ENCODE peak calls at places on chromosomes 5 and 9, in five cellular contexts. B is GM23248, W is small intestine, O is endothelial cell of umbilical vein, H is substantia nigra. G is an unnamed sample.

GRCh38 chr5:74240783-74241750 is 399.5 kb downstream of the ENC1 start:
- DNase-seq in W (peak), O (no peak), B (peak), H (no peak), G (no peak)

GRCh38 chr5:147925020-147925419 is 18.7 kb upstream of the C5orf46 start:
- DNase-seq in H (no peak), B (no peak), O (no peak), W (no peak), G (no peak)

GRCh38 chr5:78974011-78974410 is 11.1 kb downstream of the ARSB start:
- DNase-seq in H (no peak), O (peak), B (no peak), W (no peak), G (peak)

GRCh38 chr9:129278391-129279237 is 100.6 kb upstream of the IER5L start:
- DNase-seq in H (no peak), W (peak), O (no peak), B (peak), G (no peak)

GRCh38 chr9:127634021-127634420 is 21.9 kb downstream of the STXBP1 start:
- DNase-seq in B (no peak), W (peak), H (no peak), O (peak), G (no peak)

GRCh38 chr5:135729582-135729879 is 104.9 kb upstream of the SLC25A48 start:
- DNase-seq in W (peak), O (no peak), H (no peak), B (no peak), G (no peak)

GRCh38 chr5:83294246-83294645 is 177.3 kb upstream of the VCAN start:
- DNase-seq in B (no peak), W (no peak), O (no peak), H (no peak), G (no peak)

GRCh38 chr9:72704688-72705375 is 183.4 kb downstream of the TMC1 start:
- DNase-seq in O (no peak), W (no peak), H (no peak), B (no peak), G (no peak)

GRCh38 chr5:95863383-95863757 is 40.8 kb upstream of the GLRX start:
- DNase-seq in H (no peak), B (peak), W (no peak), O (no peak), G (no peak)

GRCh38 chr5:106172681-106173532 is 1497.8 kb downstream of the EFNA5 start:
- DNase-seq in O (no peak), H (no peak), B (no peak), W (no peak), G (no peak)

GRCh38 chr9:98516205-98516896 is 192.4 kb downstream of the GABBR2 start:
- DNase-seq in H (no peak), O (no peak), B (no peak), W (no peak), G (no peak)

GRCh38 chr5:74257645-74258328 is 382.7 kb downstream of the ENC1 start:
- DNase-seq in O (no peak), B (peak), H (no peak), W (peak), G (no peak)

DNA sequence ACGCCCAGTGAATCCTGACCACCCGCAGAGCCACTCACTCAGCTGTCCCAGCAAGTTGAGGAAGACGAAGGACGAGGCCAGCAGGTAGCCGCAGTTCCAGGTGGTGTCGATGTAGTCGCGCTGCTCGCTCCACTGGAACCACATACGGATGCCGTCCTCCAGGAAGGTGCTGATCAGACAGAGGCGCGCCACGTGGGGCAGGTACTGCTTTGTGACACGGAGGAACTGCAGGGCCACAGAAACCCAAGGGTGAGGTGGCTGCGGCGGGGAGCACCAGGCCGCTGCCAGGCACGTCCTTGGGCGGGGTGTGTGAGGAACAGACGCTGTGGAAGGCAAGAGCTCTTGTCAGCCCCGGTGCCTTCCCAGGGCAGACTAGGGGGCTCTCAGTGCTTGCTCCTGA is 8.6 kb downstream of the SURF4 start:
- DNase-seq in B (no peak), H (no peak), O (no peak), W (no peak), G (no peak)
- H3K27ac ChIP-seq in B (no peak), H (no peak), O (no peak), W (peak), G (no peak)

GRCh38 chr9:77236693-77237092 is 59.4 kb downstream of the VPS13A start:
- DNase-seq in O (no peak), W (no peak), H (no peak), B (no peak), G (no peak)

GRCh38 chr9:77237896-77238295 is 60.6 kb downstream of the VPS13A start:
- DNase-seq in H (no peak), W (no peak), B (no peak), O (no peak), G (no peak)
- H3K27ac ChIP-seq in H (no peak), W (no peak), B (no peak), O (no peak), G (no peak)

GRCh38 chr9:89493671-89494070 is 4.2 kb downstream of the SEMA4D start:
- DNase-seq in W (no peak), B (no peak), H (no peak), O (no peak), G (no peak)

GRCh38 chr9:89492586-89492985 is 5.3 kb downstream of the SEMA4D start:
- DNase-seq in W (no peak), B (no peak), H (no peak), O (no peak), G (no peak)

GRCh38 chr9:89495824-89496555 is 1.9 kb downstream of the SEMA4D start:
- DNase-seq in O (no peak), W (no peak), B (no peak), H (no peak), G (no peak)

GRCh38 chr9:89493181-89493580 is 4.7 kb downstream of the SEMA4D start:
- DNase-seq in B (no peak), W (no peak), O (no peak), H (no peak), G (no peak)

GRCh38 chr9:89494199-89494598 is 3.7 kb downstream of the SEMA4D start:
- DNase-seq in H (no peak), O (no peak), W (no peak), B (no peak), G (no peak)
- H3K27ac ChIP-seq in H (peak), O (no peak), W (no peak), B (no peak), G (peak)

GRCh38 chr5:146410272-146410671 is 36.9 kb upstream of the TCERG1 start:
- DNase-seq in H (no peak), O (no peak), W (no peak), B (no peak), G (no peak)

DNA sequence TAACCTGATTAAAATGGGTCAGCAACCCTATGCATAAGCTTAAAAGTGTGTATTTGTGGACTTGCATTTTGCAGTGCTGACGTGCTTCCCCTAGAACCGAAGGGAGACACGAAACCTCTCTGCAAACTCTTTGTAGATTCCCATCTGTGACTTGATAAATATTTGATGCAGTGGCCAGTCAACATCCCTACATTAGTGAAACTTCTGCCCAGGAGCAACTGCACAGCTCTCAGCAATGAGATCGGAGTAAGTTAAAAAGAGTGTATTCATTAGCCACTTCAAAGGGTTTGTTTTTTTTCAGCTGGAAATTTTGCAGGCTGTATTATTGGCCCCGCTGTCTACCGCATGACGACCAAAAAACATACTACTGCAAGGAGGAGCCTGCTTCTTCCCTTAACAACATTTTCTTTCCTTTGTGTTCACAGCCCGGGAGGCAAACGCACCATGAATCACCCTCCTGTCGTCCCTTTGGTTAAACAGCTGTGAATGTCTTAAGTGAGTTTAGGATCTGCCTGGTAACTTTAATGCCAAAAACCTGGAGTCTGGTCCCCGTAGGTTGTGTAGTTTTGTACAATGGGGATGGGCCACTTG is 38.0 kb upstream of the TCERG1 start:
- DNase-seq in O (no peak), W (no peak), H (no peak), B (peak), G (no peak)
- H3K27ac ChIP-seq in O (no peak), W (no peak), H (no peak), B (no peak), G (no peak)

GRCh38 chr5:72234898-72235297 is 85.1 kb downstream of the MRPS27 start:
- DNase-seq in O (no peak), B (no peak), W (no peak), H (no peak), G (no peak)

GRCh38 chr5:72233835-72234234 is 86.2 kb downstream of the MRPS27 start:
- DNase-seq in W (no peak), H (no peak), B (no peak), O (peak), G (no peak)

GRCh38 chr5:72234265-72234700 is 85.8 kb downstream of the MRPS27 start:
- DNase-seq in B (peak), H (no peak), W (peak), O (peak), G (no peak)

GRCh38 chr5:72237415-72237814 is 82.6 kb downstream of the MRPS27 start:
- DNase-seq in W (no peak), O (no peak), H (no peak), B (peak), G (no peak)

GRCh38 chr5:72235725-72236124 is 84.3 kb downstream of the MRPS27 start:
- DNase-seq in O (peak), B (peak), W (no peak), H (no peak), G (no peak)
- H3K27ac ChIP-seq in O (peak), B (peak), W (no peak), H (no peak), G (no peak)

G was measured in caudate nucleus.